ENCODE peak calls at places on chromosome 11, in four cellular contexts. G, O, Q and D are unnamed samples.

GRCh38 chr11:126697937-126698336 is 302.6 kb downstream of the KIRREL3 start:
- DNase-seq in G (no peak), O (no peak), Q (no peak), D (no peak)

GRCh38 chr11:11445441-11446185 is 92.6 kb upstream of the CSNK2A3 start:
- DNase-seq in G (no peak), O (no peak), Q (no peak), D (no peak)

GRCh38 chr11:64176751-64177150 is 9.2 kb upstream of the STIP1 start:
- DNase-seq in G (no peak), O (no peak), Q (no peak), D (no peak)

GRCh38 chr11:112513936-112514716 is 253.5 kb upstream of the PLET1 start:
- DNase-seq in G (peak; percentile 82), O (no peak), Q (no peak), D (no peak)

GRCh38 chr11:116199182-116199581 is 573.6 kb downstream of the BUD13 start:
- DNase-seq in G (no peak), O (no peak), Q (no peak), D (no peak)

GRCh38 chr11:2990617-2991476 is 1.3 kb downstream of the NAP1L4 start:
- DNase-seq in G (no peak), O (peak; percentile 50), Q (no peak), D (no peak)

GRCh38 chr11:76997512-76997911 is 36.7 kb upstream of the B3GNT6 start:
- DNase-seq in G (no peak), O (no peak), Q (no peak), D (no peak)

GRCh38 chr11:128784059-128784804 is 82.9 kb downstream of the KCNJ1 start:
- DNase-seq in G (no peak), O (no peak), Q (no peak), D (no peak)

GRCh38 chr11:17967661-17968060 is 45.2 kb downstream of the SERGEF start:
- DNase-seq in G (no peak), O (no peak), Q (no peak), D (no peak)

GRCh38 chr11:126992065-126992803 is 8.3 kb downstream of the KIRREL3 start:
- DNase-seq in G (no peak), O (no peak), Q (peak; percentile 91), D (peak; percentile 100)

GRCh38 chr11:80822248-80822647 is 1381.4 kb upstream of the TENM4 start:
- DNase-seq in G (no peak), O (no peak), Q (no peak), D (no peak)

GRCh38 chr11:110123003-110123402 is 29.8 kb downstream of the ZC3H12C start:
- DNase-seq in G (no peak), O (no peak), Q (peak; percentile 25), D (peak; percentile 35)

GRCh38 chr11:103893366-103893765 is 143.1 kb upstream of the DDI1 start:
- DNase-seq in G (no peak), O (no peak), Q (no peak), D (no peak)

GRCh38 chr11:1757861-1758610 is 5.7 kb downstream of the CTSD start:
- DNase-seq in G (no peak), O (peak; percentile 48), Q (no peak), D (no peak)

GRCh38 chr11:125163431-125164011 is 1.0 kb upstream of the PKNOX2 start:
- DNase-seq in G (no peak), O (no peak), Q (no peak), D (no peak)

GRCh38 chr11:111352235-111352746 is 26.8 kb downstream of the POU2AF1 start:
- DNase-seq in G (no peak), O (no peak), Q (no peak), D (no peak)

GRCh38 chr11:62150887-62151736 is 27.3 kb downstream of the INCENP start:
- DNase-seq in G (no peak), O (no peak), Q (no peak), D (no peak)

GRCh38 chr11:125345706-125346561 is 150.1 kb downstream of the FEZ1 start:
- DNase-seq in G (peak; percentile 53), O (peak; percentile 67), Q (peak; percentile 82), D (peak; percentile 8)

GRCh38 chr11:122976734-122977454 is 4.7 kb downstream of the BSX start:
- DNase-seq in G (no peak), O (no peak), Q (no peak), D (no peak)

GRCh38 chr11:18192988-18193387 is 20.4 kb downstream of the MRGPRX4 start:
- DNase-seq in G (peak; percentile 4), O (no peak), Q (no peak), D (no peak)

GRCh38 chr11:7292902-7293301 is 41.2 kb downstream of the SYT9 start:
- DNase-seq in G (no peak), O (no peak), Q (no peak), D (no peak)

GRCh38 chr11:108819957-108820356 is 155.1 kb downstream of the DDX10 start:
- DNase-seq in G (no peak), O (no peak), Q (no peak), D (no peak)

GRCh38 chr11:12217879-12218278 is 107.5 kb downstream of the MICAL2 start:
- DNase-seq in G (no peak), O (no peak), Q (no peak), D (no peak)

GRCh38 chr11:77309401-77310085 is 8.1 kb upstream of the GDPD4 start:
- DNase-seq in G (no peak), O (no peak), Q (peak; percentile 10), D (peak; percentile 48)

GRCh38 chr11:65565624-65566453 is 4.4 kb upstream of the ZNRD2 start:
- DNase-seq in G (no peak), O (no peak), Q (no peak), D (no peak)